ENCODE peak calls at places on chromosome 12, in four cellular contexts. D is astrocyte, T is fibroblast of lung, L is neural progenitor cell. H is an unnamed sample.
A peak's percentile ranks its signal among the peaks of the same experiment; 100 is the strongest.

GRCh38 chr12:66129934-66130266 is 650 bp downstream of the LLPH start:
- DNase-seq in D (peak; percentile 23), T (peak; percentile 29), L (no peak), H (no peak)

GRCh38 chr12:112977139-112977538 is 1.2 kb upstream of the OAS2 start:
- DNase-seq in D (no peak), T (no peak), L (no peak), H (no peak)

GRCh38 chr12:119440961-119441360 is 106.4 kb downstream of the CCDC60 start:
- DNase-seq in D (no peak), T (no peak), L (no peak), H (no peak)

GRCh38 chr12:1803736-1804135 is 16.6 kb upstream of the LRTM2 start:
- DNase-seq in D (no peak), T (no peak), L (no peak), H (no peak)

GRCh38 chr12:130454296-130454695 is 116.6 kb downstream of the PIWIL1 start:
- DNase-seq in D (no peak), T (no peak), L (no peak), H (no peak)

GRCh38 chr12:48446372-48446771 is 26.0 kb upstream of the ANP32D start:
- DNase-seq in D (no peak), T (no peak), L (peak; percentile 66), H (peak; percentile 6)

GRCh38 chr12:56657416-56658379 is 11.9 kb upstream of the ATP5F1B start:
- DNase-seq in D (no peak), T (no peak), L (no peak), H (peak; percentile 51)

GRCh38 chr12:119061208-119061796 is 80.0 kb downstream of the SRRM4 start:
- DNase-seq in D (peak; percentile 7), T (peak; percentile 19), L (peak; percentile 89), H (peak; percentile 12)

GRCh38 chr12:46240436-46240835 is 28.4 kb downstream of the SLC38A1 start:
- DNase-seq in D (no peak), T (no peak), L (no peak), H (no peak)

GRCh38 chr12:19035552-19035951 is 94.0 kb upstream of the PLEKHA5 start:
- DNase-seq in D (peak; percentile 85), T (peak; percentile 87), L (no peak), H (peak; percentile 29)

GRCh38 chr12:80617733-80618132 is 89.7 kb upstream of the MYF6 start:
- DNase-seq in D (no peak), T (no peak), L (no peak), H (no peak)

GRCh38 chr12:108019862-108020261 is 109.2 kb upstream of the WSCD2 start:
- DNase-seq in D (no peak), T (no peak), L (no peak), H (no peak)

GRCh38 chr12:86170051-86170450 is 86.1 kb downstream of the MGAT4C start:
- DNase-seq in D (no peak), T (no peak), L (no peak), H (no peak)

GRCh38 chr12:77120156-77120555 is 54.8 kb upstream of the E2F7 start:
- DNase-seq in D (peak; percentile 47), T (peak; percentile 66), L (no peak), H (peak; percentile 77)

DNA sequence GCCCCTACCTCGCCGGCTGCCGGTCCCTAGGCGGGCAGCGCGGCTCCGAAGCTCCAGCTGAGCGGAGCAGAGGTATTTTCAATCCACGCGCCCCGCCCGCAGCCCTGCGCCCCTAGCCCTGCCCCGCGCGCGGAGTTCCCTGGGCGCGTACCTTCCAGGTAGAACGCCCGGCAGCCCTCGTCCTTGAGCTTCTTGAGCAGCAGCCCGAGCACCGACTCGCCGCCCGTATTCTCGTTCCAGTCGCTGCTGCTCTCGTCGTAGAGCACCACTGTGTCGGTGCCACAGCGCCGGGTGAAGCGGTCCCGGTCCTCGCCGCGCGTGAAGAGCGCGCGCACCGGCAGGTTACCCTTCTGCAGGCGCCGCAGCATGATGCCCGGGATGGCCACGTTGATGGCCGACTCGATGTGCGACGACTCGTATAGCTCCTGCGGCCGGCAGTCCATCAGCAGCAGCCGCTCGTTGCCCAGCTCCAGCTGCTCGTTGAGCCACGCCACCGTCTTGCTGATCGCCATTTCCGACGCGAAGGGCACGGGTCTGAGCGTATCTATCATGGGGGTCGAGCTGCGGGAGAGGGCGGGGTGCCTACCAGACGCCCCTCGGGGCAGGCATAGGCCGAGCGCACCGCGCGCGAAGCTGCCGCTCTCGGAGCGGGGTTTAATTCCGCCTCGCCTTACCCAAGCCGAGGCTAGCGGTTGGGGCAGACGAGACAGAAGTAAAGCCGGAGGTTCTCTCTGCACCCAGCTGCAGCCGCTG is 636 bp downstream of the DUSP6 start:
- DNase-seq in D (peak; percentile 39), T (peak; percentile 55), L (no peak), H (no peak)
- H3K4me1 ChIP-seq in D (peaks cover 51% of the 10 kb centered on the region), T (peaks cover 21% of the 10 kb centered on the region), L (peaks cover 54% of the 10 kb centered on the region), H (peaks cover 43% of the 10 kb centered on the region)

GRCh38 chr12:109999983-110000505 is 814 bp downstream of the ANKRD13A start:
- DNase-seq in D (peak; percentile 45), T (peak; percentile 57), L (peak; percentile 54), H (peak; percentile 48)

GRCh38 chr12:110004598-110004997 is 5.4 kb downstream of the ANKRD13A start:
- DNase-seq in D (no peak), T (no peak), L (no peak), H (no peak)

GRCh38 chr12:110005319-110005973 is 6.2 kb downstream of the ANKRD13A start:
- DNase-seq in D (no peak), T (no peak), L (no peak), H (no peak)

GRCh38 chr12:110001596-110001995 is 2.4 kb downstream of the ANKRD13A start:
- DNase-seq in D (peak; percentile 95), T (peak; percentile 96), L (no peak), H (peak; percentile 81)

GRCh38 chr12:110002691-110003515 is 3.7 kb downstream of the ANKRD13A start:
- DNase-seq in D (peak; percentile 40), T (peak; percentile 58), L (no peak), H (peak; percentile 27)
- H3K79me2 ChIP-seq in D (peaks cover 89% of the 10 kb centered on the region), T (peaks cover 81% of the 10 kb centered on the region), L (peaks cover 3% of the 10 kb centered on the region), H (peaks cover 68% of the 10 kb centered on the region)

GRCh38 chr12:68887641-68888040 is 45.3 kb downstream of the CPM start:
- DNase-seq in D (no peak), T (no peak), L (no peak), H (no peak)
- H3K4me1 ChIP-seq in D (peaks cover 4% of the 10 kb centered on the region), T (no peaks in the 10 kb centered on the region), L (no peaks in the 10 kb centered on the region), H (no peaks in the 10 kb centered on the region)

DNA sequence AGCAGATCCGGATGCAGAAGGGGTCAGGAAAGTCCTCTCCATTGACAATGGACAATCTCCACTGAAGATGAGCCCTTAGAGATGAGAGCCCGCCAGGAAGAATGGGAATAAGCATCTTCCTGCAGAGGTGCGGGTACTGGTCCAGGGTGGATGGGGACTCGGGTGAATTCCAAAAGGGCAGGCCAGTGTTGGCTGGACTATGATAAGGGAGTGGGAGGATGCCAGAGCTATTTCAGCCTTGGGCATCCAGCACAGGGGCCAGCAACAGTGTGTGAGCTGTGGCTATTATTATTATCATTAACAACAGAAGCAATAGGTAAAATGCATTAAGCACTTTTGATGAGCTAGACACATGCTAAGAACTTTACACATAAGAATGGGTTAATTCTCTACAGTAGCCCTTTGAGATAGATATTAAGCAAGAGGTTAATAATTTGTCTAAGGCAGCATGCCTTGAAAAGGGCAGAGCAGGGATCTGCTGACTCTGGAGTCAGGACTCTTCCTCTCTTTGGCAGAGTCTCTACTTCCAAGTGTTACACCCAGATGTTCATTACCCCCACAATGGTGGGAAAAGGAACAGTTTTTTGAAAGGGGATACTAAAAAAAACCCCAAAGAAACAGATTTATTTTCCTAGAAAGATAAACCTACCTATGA is 55.2 kb downstream of the PRICKLE1 start:
- DNase-seq in D (no peak), T (no peak), L (no peak), H (no peak)
- H3K79me2 ChIP-seq in D (peaks cover 85% of the 10 kb centered on the region), T (no peaks in the 10 kb centered on the region), L (no peaks in the 10 kb centered on the region), H (peaks cover 64% of the 10 kb centered on the region)

GRCh38 chr12:11797993-11798720 is 148.7 kb downstream of the ETV6 start:
- DNase-seq in D (no peak), T (peak; percentile 28), L (no peak), H (no peak)
- H3K4me1 ChIP-seq in D (peaks cover 57% of the 10 kb centered on the region), T (peaks cover 16% of the 10 kb centered on the region), L (peaks cover 25% of the 10 kb centered on the region), H (peaks cover 60% of the 10 kb centered on the region)

DNA sequence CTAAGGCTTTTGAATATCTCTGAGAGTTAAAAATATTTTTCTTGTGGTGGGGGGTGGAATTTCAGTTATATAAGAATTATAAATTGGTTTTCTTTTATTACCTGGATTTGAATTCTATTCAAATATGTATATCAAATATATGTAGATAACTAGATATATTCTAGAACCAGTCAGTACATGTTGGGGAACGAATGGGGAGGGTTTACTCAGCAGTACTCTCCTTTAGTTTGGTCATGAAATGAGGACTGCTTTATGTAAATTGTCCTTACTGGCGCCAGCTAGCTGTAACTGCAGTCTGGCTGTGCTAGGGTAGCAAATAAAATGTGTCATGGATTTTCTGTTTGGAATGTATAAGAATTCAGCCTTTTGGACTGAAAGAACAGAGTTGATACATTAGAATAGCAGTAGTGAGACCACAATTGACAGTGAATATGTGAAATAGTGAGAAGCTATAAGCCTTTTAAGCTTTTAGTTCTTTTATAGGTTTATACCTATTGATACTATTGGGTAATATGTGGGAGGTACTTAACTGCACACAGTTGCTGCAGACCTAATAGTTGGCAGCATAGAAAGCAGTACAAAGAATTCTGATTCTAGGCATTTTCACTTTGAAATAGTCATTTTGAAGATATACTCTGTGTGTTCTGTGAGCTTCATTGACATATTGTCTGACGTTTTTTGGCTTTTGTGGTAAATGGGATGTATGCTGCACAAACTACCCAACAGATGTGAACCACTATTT is 29.0 kb downstream of the ATF7IP start:
- DNase-seq in D (peak; percentile 92), T (peak; percentile 94), L (peak; percentile 73), H (peak; percentile 83)
- H3K79me2 ChIP-seq in D (peaks cover 95% of the 10 kb centered on the region), T (peaks cover 53% of the 10 kb centered on the region), L (peaks cover 100% of the 10 kb centered on the region), H (peaks cover 83% of the 10 kb centered on the region)

GRCh38 chr12:69685810-69686209 is 13.3 kb downstream of the BEST3 start:
- DNase-seq in D (peak; percentile 65), T (peak; percentile 70), L (no peak), H (peak; percentile 95)
- H3K4me1 ChIP-seq in D (peaks cover 32% of the 10 kb centered on the region), T (peaks cover 6% of the 10 kb centered on the region), L (peaks cover 53% of the 10 kb centered on the region), H (peaks cover 43% of the 10 kb centered on the region)

GRCh38 chr12:31533470-31533869 is 57.5 kb downstream of the DENND5B start:
- DNase-seq in D (no peak), T (no peak), L (no peak), H (peak; percentile 21)

GRCh38 chr12:31536672-31537071 is 54.3 kb downstream of the DENND5B start:
- DNase-seq in D (no peak), T (no peak), L (no peak), H (no peak)

GRCh38 chr12:31526158-31526546 is 64.8 kb downstream of the DENND5B start:
- DNase-seq in D (no peak), T (no peak), L (no peak), H (no peak)

DNA sequence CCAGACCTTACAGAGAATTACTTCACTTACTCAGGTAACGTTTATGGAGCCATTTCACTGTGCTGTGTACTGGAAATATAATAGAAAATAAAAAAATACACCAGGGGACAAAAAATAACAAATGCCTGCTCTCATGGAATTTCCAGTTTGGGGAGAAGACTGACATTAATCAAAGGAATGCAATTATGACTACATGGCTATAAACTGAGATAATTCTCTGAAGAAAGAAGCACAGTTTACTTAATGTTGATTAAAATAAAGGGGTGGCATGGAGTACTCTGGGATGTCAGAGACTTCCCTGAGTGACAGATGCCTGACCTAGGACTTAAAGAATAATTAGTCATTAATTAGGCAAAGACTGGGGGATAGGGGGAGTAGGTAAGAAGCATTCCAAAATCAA is 59.0 kb downstream of the DENND5B start:
- DNase-seq in D (no peak), T (no peak), L (no peak), H (no peak)
- H3K79me2 ChIP-seq in D (peaks cover 22% of the 10 kb centered on the region), T (no peaks in the 10 kb centered on the region), L (peaks cover 29% of the 10 kb centered on the region), H (no peaks in the 10 kb centered on the region)

GRCh38 chr12:49976547-49976946 is 3.8 kb downstream of the AQP6 start:
- DNase-seq in D (no peak), T (no peak), L (no peak), H (no peak)
- H3K4me1 ChIP-seq in D (no peaks in the 10 kb centered on the region), T (no peaks in the 10 kb centered on the region), L (peaks cover 26% of the 10 kb centered on the region), H (peaks cover under 1% of the 10 kb centered on the region)

H was measured in mammary epithelial cell.